ENCODE peak calls at places on chromosomes 5 and 9, in four cellular contexts. H is activated CD4-positive, alpha-beta T cell treated with anti-CD3 and anti-CD28 coated beads, Interleukin-2, amount 50 U/mL, for 1 hour; E is trophoblast cell; G is CD4-positive, alpha-beta T cell. T is an unnamed sample.

GRCh38 chr5:76571595-76571994 is 51.6 kb downstream of the F2RL2 start:
- DNase-seq in H (no peak), E (no peak), G (no peak), T (no peak)

GRCh38 chr5:89480406-89481007 is 597.5 kb upstream of the MEF2C start:
- DNase-seq in H (no peak), E (no peak), G (no peak), T (no peak)

GRCh38 chr9:137891588-137892423 is 14.2 kb downstream of the CACNA1B start:
- DNase-seq in H (no peak), E (no peak), G (no peak), T (peak; percentile 41)

GRCh38 chr5:88279584-88279983 is 10.9 kb upstream of the TMEM161B start:
- DNase-seq in H (no peak), E (no peak), G (no peak), T (no peak)

GRCh38 chr5:170311856-170312405 is 14.4 kb upstream of the LCP2 start:
- DNase-seq in H (no peak), E (no peak), G (no peak), T (no peak)

GRCh38 chr9:4258321-4259093 is 41.4 kb downstream of the GLIS3 start:
- DNase-seq in H (no peak), E (peak; percentile 70), G (no peak), T (no peak)

GRCh38 chr5:145855842-145856267 is 17.0 kb downstream of the GRXCR2 start:
- DNase-seq in H (no peak), E (no peak), G (no peak), T (no peak)

GRCh38 chr5:62791059-62791458 is 212.4 kb downstream of the LRRC70 start:
- DNase-seq in H (no peak), E (peak; percentile 17), G (no peak), T (no peak)

GRCh38 chr5:120604898-120605297 is 140.8 kb downstream of the PRR16 start:
- DNase-seq in H (no peak), E (peak; percentile 95), G (no peak), T (no peak)

GRCh38 chr5:1734908-1735289 is 64.7 kb downstream of the MRPL36 start:
- DNase-seq in H (no peak), E (no peak), G (no peak), T (peak; percentile 42)

GRCh38 chr5:3619584-3619983 is 24.0 kb downstream of the IRX1 start:
- DNase-seq in H (no peak), E (no peak), G (no peak), T (no peak)